ENCODE peak calls at places on chromosomes 13 and 19, in six cellular contexts. One of them, this sample, is unnamed.
A peak's percentile ranks its signal among the peaks of the same experiment; 100 is the strongest.

GRCh38 chr19:43525836-43526771 is 897 bp downstream of the ETHE1 start:
- DNase-seq in stimulated activated CD4-positive, alpha-beta T cell treated with anti-CD3 and anti-CD28 coated beads, TNF-alpha, amount 100 ng/mL, for 24 hours: peak; percentile 34
- DNase-seq in NCI-H1436: no peak
- DNase-seq in suprapubic skin: peak; percentile 83
- DNase-seq in NCI-H2029 treated with DMSO at 0.1 percent for 48 hours: no peak
- DNase-seq in HTR-8/SVneo: no peak
- DNase-seq in this sample: peak; percentile 90

GRCh38 chr19:47729799-47730520 is 15.4 kb upstream of the NOP53 start:
- DNase-seq in suprapubic skin: no peak
- DNase-seq in stimulated activated CD4-positive, alpha-beta T cell treated with anti-CD3 and anti-CD28 coated beads, TNF-alpha, amount 100 ng/mL, for 24 hours: peak; percentile 72
- DNase-seq in HTR-8/SVneo: no peak
- DNase-seq in NCI-H1436: peak; percentile 9
- DNase-seq in NCI-H2029 treated with DMSO at 0.1 percent for 48 hours: no peak
- DNase-seq in this sample: peak; percentile 94

GRCh38 chr13:83878691-83879410 is 3.4 kb downstream of the SLITRK1 start:
- DNase-seq in NCI-H2029 treated with DMSO at 0.1 percent for 48 hours: no peak
- DNase-seq in HTR-8/SVneo: no peak
- DNase-seq in NCI-H1436: no peak
- DNase-seq in stimulated activated CD4-positive, alpha-beta T cell treated with anti-CD3 and anti-CD28 coated beads, TNF-alpha, amount 100 ng/mL, for 24 hours: no peak
- DNase-seq in suprapubic skin: no peak
- DNase-seq in this sample: peak; percentile 72

GRCh38 chr13:89688908-89689307 is 1658.6 kb upstream of the MIR17HG start:
- DNase-seq in NCI-H1436: no peak
- DNase-seq in HTR-8/SVneo: no peak
- DNase-seq in suprapubic skin: no peak
- DNase-seq in stimulated activated CD4-positive, alpha-beta T cell treated with anti-CD3 and anti-CD28 coated beads, TNF-alpha, amount 100 ng/mL, for 24 hours: no peak
- DNase-seq in NCI-H2029 treated with DMSO at 0.1 percent for 48 hours: no peak
- DNase-seq in this sample: no peak

GRCh38 chr19:17553256-17553655 is 2.2 kb upstream of the COLGALT1 start:
- DNase-seq in stimulated activated CD4-positive, alpha-beta T cell treated with anti-CD3 and anti-CD28 coated beads, TNF-alpha, amount 100 ng/mL, for 24 hours: no peak
- DNase-seq in suprapubic skin: no peak
- DNase-seq in NCI-H1436: peak; percentile 60
- DNase-seq in NCI-H2029 treated with DMSO at 0.1 percent for 48 hours: peak; percentile 25
- DNase-seq in HTR-8/SVneo: peak; percentile 79
- DNase-seq in this sample: peak; percentile 93

GRCh38 chr19:39428309-39429112 is 7.2 kb downstream of the RPS16 start:
- DNase-seq in stimulated activated CD4-positive, alpha-beta T cell treated with anti-CD3 and anti-CD28 coated beads, TNF-alpha, amount 100 ng/mL, for 24 hours: no peak
- DNase-seq in NCI-H1436: no peak
- DNase-seq in NCI-H2029 treated with DMSO at 0.1 percent for 48 hours: no peak
- DNase-seq in HTR-8/SVneo: peak; percentile 67
- DNase-seq in suprapubic skin: no peak
- DNase-seq in this sample: no peak

GRCh38 chr13:98451676-98452105 is 125.2 kb downstream of the STK24 start:
- DNase-seq in NCI-H1436: no peak
- DNase-seq in HTR-8/SVneo: no peak
- DNase-seq in stimulated activated CD4-positive, alpha-beta T cell treated with anti-CD3 and anti-CD28 coated beads, TNF-alpha, amount 100 ng/mL, for 24 hours: no peak
- DNase-seq in suprapubic skin: no peak
- DNase-seq in NCI-H2029 treated with DMSO at 0.1 percent for 48 hours: no peak
- DNase-seq in this sample: no peak

GRCh38 chr13:107035778-107036177 is 467.8 kb upstream of the ARGLU1 start:
- DNase-seq in stimulated activated CD4-positive, alpha-beta T cell treated with anti-CD3 and anti-CD28 coated beads, TNF-alpha, amount 100 ng/mL, for 24 hours: no peak
- DNase-seq in NCI-H1436: no peak
- DNase-seq in suprapubic skin: no peak
- DNase-seq in HTR-8/SVneo: no peak
- DNase-seq in NCI-H2029 treated with DMSO at 0.1 percent for 48 hours: no peak
- DNase-seq in this sample: no peak

GRCh38 chr13:81686877-81687276 is 1346.0 kb upstream of the SPRY2 start:
- DNase-seq in suprapubic skin: no peak
- DNase-seq in stimulated activated CD4-positive, alpha-beta T cell treated with anti-CD3 and anti-CD28 coated beads, TNF-alpha, amount 100 ng/mL, for 24 hours: no peak
- DNase-seq in NCI-H1436: peak; percentile 19
- DNase-seq in HTR-8/SVneo: no peak
- DNase-seq in NCI-H2029 treated with DMSO at 0.1 percent for 48 hours: no peak
- DNase-seq in this sample: no peak

GRCh38 chr13:105936816-105937215 is 598.6 kb downstream of the EFNB2 start:
- DNase-seq in suprapubic skin: no peak
- DNase-seq in NCI-H1436: no peak
- DNase-seq in stimulated activated CD4-positive, alpha-beta T cell treated with anti-CD3 and anti-CD28 coated beads, TNF-alpha, amount 100 ng/mL, for 24 hours: no peak
- DNase-seq in NCI-H2029 treated with DMSO at 0.1 percent for 48 hours: no peak
- DNase-seq in HTR-8/SVneo: no peak
- DNase-seq in this sample: no peak

GRCh38 chr19:44662686-44663085 is 8.6 kb upstream of the CEACAM19 start:
- DNase-seq in NCI-H2029 treated with DMSO at 0.1 percent for 48 hours: no peak
- DNase-seq in suprapubic skin: no peak
- DNase-seq in HTR-8/SVneo: no peak
- DNase-seq in NCI-H1436: no peak
- DNase-seq in stimulated activated CD4-positive, alpha-beta T cell treated with anti-CD3 and anti-CD28 coated beads, TNF-alpha, amount 100 ng/mL, for 24 hours: no peak
- DNase-seq in this sample: no peak

GRCh38 chr19:36256064-36256463 is 41.2 kb downstream of the ZNF146 start:
- DNase-seq in suprapubic skin: no peak
- DNase-seq in NCI-H2029 treated with DMSO at 0.1 percent for 48 hours: no peak
- DNase-seq in HTR-8/SVneo: no peak
- DNase-seq in NCI-H1436: no peak
- DNase-seq in stimulated activated CD4-positive, alpha-beta T cell treated with anti-CD3 and anti-CD28 coated beads, TNF-alpha, amount 100 ng/mL, for 24 hours: no peak
- DNase-seq in this sample: no peak

GRCh38 chr19:4914736-4915501 is 5.6 kb downstream of the UHRF1 start:
- DNase-seq in NCI-H2029 treated with DMSO at 0.1 percent for 48 hours: no peak
- DNase-seq in suprapubic skin: no peak
- DNase-seq in HTR-8/SVneo: peak; percentile 83
- DNase-seq in stimulated activated CD4-positive, alpha-beta T cell treated with anti-CD3 and anti-CD28 coated beads, TNF-alpha, amount 100 ng/mL, for 24 hours: peak; percentile 66
- DNase-seq in NCI-H1436: no peak
- DNase-seq in this sample: peak; percentile 90

GRCh38 chr13:74573654-74574053 is 439.4 kb upstream of the KLF12 start:
- DNase-seq in HTR-8/SVneo: no peak
- DNase-seq in stimulated activated CD4-positive, alpha-beta T cell treated with anti-CD3 and anti-CD28 coated beads, TNF-alpha, amount 100 ng/mL, for 24 hours: peak; percentile 7
- DNase-seq in suprapubic skin: no peak
- DNase-seq in NCI-H1436: no peak
- DNase-seq in NCI-H2029 treated with DMSO at 0.1 percent for 48 hours: no peak
- DNase-seq in this sample: no peak

GRCh38 chr19:51259348-51260245 is 8.7 kb downstream of the SIGLECL1 start:
- DNase-seq in NCI-H1436: no peak
- DNase-seq in suprapubic skin: no peak
- DNase-seq in HTR-8/SVneo: peak; percentile 40
- DNase-seq in stimulated activated CD4-positive, alpha-beta T cell treated with anti-CD3 and anti-CD28 coated beads, TNF-alpha, amount 100 ng/mL, for 24 hours: peak; percentile 50
- DNase-seq in NCI-H2029 treated with DMSO at 0.1 percent for 48 hours: no peak
- DNase-seq in this sample: no peak

GRCh38 chr19:19224852-19225494 is 13.2 kb downstream of the NCAN start:
- DNase-seq in stimulated activated CD4-positive, alpha-beta T cell treated with anti-CD3 and anti-CD28 coated beads, TNF-alpha, amount 100 ng/mL, for 24 hours: peak; percentile 74
- DNase-seq in suprapubic skin: no peak
- DNase-seq in NCI-H2029 treated with DMSO at 0.1 percent for 48 hours: peak; percentile 32
- DNase-seq in NCI-H1436: peak; percentile 74
- DNase-seq in HTR-8/SVneo: peak; percentile 74
- DNase-seq in this sample: peak; percentile 88

GRCh38 chr19:33683881-33684549 is 62.3 kb downstream of the CHST8 start:
- DNase-seq in NCI-H2029 treated with DMSO at 0.1 percent for 48 hours: no peak
- DNase-seq in suprapubic skin: no peak
- DNase-seq in HTR-8/SVneo: peak; percentile 56
- DNase-seq in NCI-H1436: no peak
- DNase-seq in stimulated activated CD4-positive, alpha-beta T cell treated with anti-CD3 and anti-CD28 coated beads, TNF-alpha, amount 100 ng/mL, for 24 hours: no peak
- DNase-seq in this sample: peak; percentile 69

GRCh38 chr13:36131931-36132297 is 732 bp upstream of the DCLK1 start:
- DNase-seq in stimulated activated CD4-positive, alpha-beta T cell treated with anti-CD3 and anti-CD28 coated beads, TNF-alpha, amount 100 ng/mL, for 24 hours: no peak
- DNase-seq in NCI-H1436: no peak
- DNase-seq in HTR-8/SVneo: no peak
- DNase-seq in NCI-H2029 treated with DMSO at 0.1 percent for 48 hours: no peak
- DNase-seq in suprapubic skin: peak; percentile 81
- DNase-seq in this sample: peak; percentile 43

GRCh38 chr13:91045351-91046034 is 302.0 kb upstream of the MIR17HG start:
- DNase-seq in HTR-8/SVneo: peak; percentile 3
- DNase-seq in NCI-H1436: no peak
- DNase-seq in NCI-H2029 treated with DMSO at 0.1 percent for 48 hours: no peak
- DNase-seq in stimulated activated CD4-positive, alpha-beta T cell treated with anti-CD3 and anti-CD28 coated beads, TNF-alpha, amount 100 ng/mL, for 24 hours: no peak
- DNase-seq in suprapubic skin: no peak
- DNase-seq in this sample: no peak

GRCh38 chr13:78160793-78161192 is 242.2 kb upstream of the EDNRB start:
- DNase-seq in stimulated activated CD4-positive, alpha-beta T cell treated with anti-CD3 and anti-CD28 coated beads, TNF-alpha, amount 100 ng/mL, for 24 hours: no peak
- DNase-seq in NCI-H1436: no peak
- DNase-seq in suprapubic skin: no peak
- DNase-seq in NCI-H2029 treated with DMSO at 0.1 percent for 48 hours: no peak
- DNase-seq in HTR-8/SVneo: peak; percentile 2
- DNase-seq in this sample: no peak

GRCh38 chr13:54627973-54628372 is 1599.4 kb downstream of the OLFM4 start:
- DNase-seq in NCI-H2029 treated with DMSO at 0.1 percent for 48 hours: no peak
- DNase-seq in suprapubic skin: no peak
- DNase-seq in stimulated activated CD4-positive, alpha-beta T cell treated with anti-CD3 and anti-CD28 coated beads, TNF-alpha, amount 100 ng/mL, for 24 hours: no peak
- DNase-seq in HTR-8/SVneo: no peak
- DNase-seq in NCI-H1436: no peak
- DNase-seq in this sample: no peak

GRCh38 chr13:108155185-108156106 is 59.9 kb downstream of the LIG4 start:
- DNase-seq in stimulated activated CD4-positive, alpha-beta T cell treated with anti-CD3 and anti-CD28 coated beads, TNF-alpha, amount 100 ng/mL, for 24 hours: peak; percentile 53
- DNase-seq in HTR-8/SVneo: peak; percentile 8
- DNase-seq in suprapubic skin: no peak
- DNase-seq in NCI-H1436: peak; percentile 52
- DNase-seq in NCI-H2029 treated with DMSO at 0.1 percent for 48 hours: peak; percentile 5
- DNase-seq in this sample: no peak

GRCh38 chr13:112073245-112074138 is 6.5 kb downstream of the SOX1 start:
- DNase-seq in HTR-8/SVneo: no peak
- DNase-seq in NCI-H1436: no peak
- DNase-seq in stimulated activated CD4-positive, alpha-beta T cell treated with anti-CD3 and anti-CD28 coated beads, TNF-alpha, amount 100 ng/mL, for 24 hours: no peak
- DNase-seq in suprapubic skin: peak; percentile 52
- DNase-seq in NCI-H2029 treated with DMSO at 0.1 percent for 48 hours: no peak
- DNase-seq in this sample: no peak

GRCh38 chr19:11142528-11143171 is 12.9 kb downstream of the SPC24 start:
- DNase-seq in HTR-8/SVneo: peak; percentile 92
- DNase-seq in NCI-H2029 treated with DMSO at 0.1 percent for 48 hours: peak; percentile 35
- DNase-seq in stimulated activated CD4-positive, alpha-beta T cell treated with anti-CD3 and anti-CD28 coated beads, TNF-alpha, amount 100 ng/mL, for 24 hours: no peak
- DNase-seq in suprapubic skin: no peak
- DNase-seq in NCI-H1436: no peak
- DNase-seq in this sample: peak; percentile 97

GRCh38 chr19:53883231-53883661 is 1.2 kb downstream of the PRKCG start:
- DNase-seq in suprapubic skin: no peak
- DNase-seq in HTR-8/SVneo: no peak
- DNase-seq in NCI-H1436: no peak
- DNase-seq in NCI-H2029 treated with DMSO at 0.1 percent for 48 hours: no peak
- DNase-seq in stimulated activated CD4-positive, alpha-beta T cell treated with anti-CD3 and anti-CD28 coated beads, TNF-alpha, amount 100 ng/mL, for 24 hours: no peak
- DNase-seq in this sample: no peak

GRCh38 chr13:44819245-44819644 is 170.0 kb downstream of the NUFIP1 start:
- DNase-seq in stimulated activated CD4-positive, alpha-beta T cell treated with anti-CD3 and anti-CD28 coated beads, TNF-alpha, amount 100 ng/mL, for 24 hours: no peak
- DNase-seq in NCI-H1436: no peak
- DNase-seq in NCI-H2029 treated with DMSO at 0.1 percent for 48 hours: peak; percentile 74
- DNase-seq in suprapubic skin: no peak
- DNase-seq in HTR-8/SVneo: peak; percentile 31
- DNase-seq in this sample: no peak

GRCh38 chr13:114062341-114062740 is 70.1 kb downstream of the RASA3 start:
- DNase-seq in NCI-H2029 treated with DMSO at 0.1 percent for 48 hours: no peak
- DNase-seq in HTR-8/SVneo: no peak
- DNase-seq in suprapubic skin: no peak
- DNase-seq in stimulated activated CD4-positive, alpha-beta T cell treated with anti-CD3 and anti-CD28 coated beads, TNF-alpha, amount 100 ng/mL, for 24 hours: no peak
- DNase-seq in NCI-H1436: no peak
- DNase-seq in this sample: no peak

GRCh38 chr19:16247353-16248182 is 49.9 kb downstream of the AP1M1 start:
- DNase-seq in HTR-8/SVneo: peak; percentile 94
- DNase-seq in NCI-H1436: peak; percentile 49
- DNase-seq in suprapubic skin: peak; percentile 94
- DNase-seq in stimulated activated CD4-positive, alpha-beta T cell treated with anti-CD3 and anti-CD28 coated beads, TNF-alpha, amount 100 ng/mL, for 24 hours: peak; percentile 84
- DNase-seq in NCI-H2029 treated with DMSO at 0.1 percent for 48 hours: peak; percentile 43
- DNase-seq in this sample: peak; percentile 98

GRCh38 chr13:43145556-43145955 is 122.2 kb downstream of the DNAJC15 start:
- DNase-seq in stimulated activated CD4-positive, alpha-beta T cell treated with anti-CD3 and anti-CD28 coated beads, TNF-alpha, amount 100 ng/mL, for 24 hours: no peak
- DNase-seq in NCI-H2029 treated with DMSO at 0.1 percent for 48 hours: no peak
- DNase-seq in suprapubic skin: no peak
- DNase-seq in HTR-8/SVneo: no peak
- DNase-seq in NCI-H1436: no peak
- DNase-seq in this sample: peak; percentile 23

GRCh38 chr13:108005231-108005630 is 210.1 kb downstream of the LIG4 start:
- DNase-seq in suprapubic skin: no peak
- DNase-seq in NCI-H1436: no peak
- DNase-seq in NCI-H2029 treated with DMSO at 0.1 percent for 48 hours: no peak
- DNase-seq in stimulated activated CD4-positive, alpha-beta T cell treated with anti-CD3 and anti-CD28 coated beads, TNF-alpha, amount 100 ng/mL, for 24 hours: no peak
- DNase-seq in HTR-8/SVneo: no peak
- DNase-seq in this sample: no peak

GRCh38 chr13:92657565-92657964 is 569.0 kb upstream of the GPC6 start:
- DNase-seq in suprapubic skin: no peak
- DNase-seq in HTR-8/SVneo: no peak
- DNase-seq in NCI-H2029 treated with DMSO at 0.1 percent for 48 hours: peak; percentile 78
- DNase-seq in NCI-H1436: no peak
- DNase-seq in stimulated activated CD4-positive, alpha-beta T cell treated with anti-CD3 and anti-CD28 coated beads, TNF-alpha, amount 100 ng/mL, for 24 hours: no peak
- DNase-seq in this sample: no peak

GRCh38 chr19:16462757-16463250 is 9.0 kb downstream of the EPS15L1 start:
- DNase-seq in stimulated activated CD4-positive, alpha-beta T cell treated with anti-CD3 and anti-CD28 coated beads, TNF-alpha, amount 100 ng/mL, for 24 hours: no peak
- DNase-seq in suprapubic skin: no peak
- DNase-seq in NCI-H2029 treated with DMSO at 0.1 percent for 48 hours: no peak
- DNase-seq in HTR-8/SVneo: no peak
- DNase-seq in NCI-H1436: no peak
- DNase-seq in this sample: no peak

This sample was measured in lower leg skin.